ENCODE peak calls at places on chromosome 1, in four cellular contexts. F is BE2C, C is PC-9, R is mammary epithelial cell. P is an unnamed sample.

GRCh38 chr1:246602194-246602593 is 35.9 kb downstream of the CNST start:
- DNase-seq in F (peak), C (no peak), R (no peak), P (no peak)

GRCh38 chr1:29688477-29689365 is 452.4 kb downstream of the PTPRU start:
- DNase-seq in F (no peak), C (no peak), R (peak), P (no peak)

GRCh38 chr1:115429242-115429641 is 91.2 kb upstream of the NGF start:
- DNase-seq in F (no peak), C (no peak), R (peak), P (no peak)

GRCh38 chr1:169105434-169106094 is 926 bp upstream of the ATP1B1 start:
- DNase-seq in F (peak), C (peak), R (peak), P (no peak)

GRCh38 chr1:111223126-111223443 is 4.4 kb upstream of the CHI3L2 start:
- DNase-seq in F (no peak), C (no peak), R (no peak), P (no peak)

GRCh38 chr1:113802367-113803007 is 9.8 kb downstream of the RSBN1 start:
- DNase-seq in F (no peak), C (no peak), R (no peak), P (no peak)

GRCh38 chr1:223479261-223479660 is 86.0 kb downstream of the CCDC185 start:
- DNase-seq in F (no peak), C (no peak), R (no peak), P (no peak)

GRCh38 chr1:93980320-93980744 is 71.1 kb upstream of the GCLM start:
- DNase-seq in F (peak), C (no peak), R (no peak), P (no peak)

GRCh38 chr1:118563969-118564951 is 379.2 kb upstream of the SPAG17 start:
- DNase-seq in F (no peak), C (no peak), R (no peak), P (no peak)

GRCh38 chr1:44531785-44532566 is 126.9 kb downstream of the RNF220 start:
- DNase-seq in F (peak), C (peak), R (peak), P (no peak)

GRCh38 chr1:44536357-44536756 is 131.3 kb downstream of the RNF220 start:
- DNase-seq in F (no peak), C (no peak), R (no peak), P (no peak)

GRCh38 chr1:44532567-44532944 is 127.5 kb downstream of the RNF220 start:
- DNase-seq in F (no peak), C (no peak), R (no peak), P (no peak)

GRCh38 chr1:44537538-44537937 is 132.5 kb downstream of the RNF220 start:
- DNase-seq in F (no peak), C (no peak), R (no peak), P (no peak)

GRCh38 chr1:44534771-44535170 is 129.7 kb downstream of the RNF220 start:
- DNase-seq in F (no peak), C (no peak), R (no peak), P (no peak)
- TF ChIP-seq CTCF in F (no peak), C (no peak), R (no peak), P (no peak)

GRCh38 chr1:6141601-6142000 is 38.5 kb downstream of the CHD5 start:
- DNase-seq in F (no peak), C (no peak), R (peak), P (no peak)
- TF ChIP-seq CTCF in F (peak), C (no peak), R (no peak), P (peak)

GRCh38 chr1:179761296-179761695 is 18.2 kb downstream of the FAM163A start:
- DNase-seq in F (peak), C (no peak), R (no peak), P (no peak)

GRCh38 chr1:179760521-179760920 is 17.4 kb downstream of the FAM163A start:
- DNase-seq in F (no peak), C (no peak), R (no peak), P (no peak)

GRCh38 chr1:179762241-179762640 is 19.1 kb downstream of the FAM163A start:
- DNase-seq in F (no peak), C (no peak), R (no peak), P (no peak)

GRCh38 chr1:179754031-179754624 is 11.0 kb downstream of the FAM163A start:
- DNase-seq in F (no peak), C (no peak), R (peak), P (no peak)

DNA sequence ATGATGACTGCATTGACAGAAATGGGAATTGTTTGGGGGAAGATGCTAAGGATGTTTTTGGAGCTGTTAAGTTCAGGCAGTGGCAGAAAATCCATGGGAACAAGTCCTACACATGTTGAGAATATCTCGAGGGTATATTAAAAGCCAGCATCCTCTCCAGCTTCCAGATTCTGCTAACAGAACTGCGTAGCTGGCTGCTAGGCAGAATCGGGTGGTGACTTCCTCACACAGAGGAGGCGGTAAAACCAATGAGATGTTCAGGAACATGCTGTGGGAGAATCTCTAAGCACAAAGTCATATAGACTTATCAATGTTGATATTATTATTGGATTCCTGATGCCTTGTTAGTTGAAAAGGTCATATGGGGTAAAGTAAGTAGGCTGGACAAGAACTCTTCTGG is 14.9 kb downstream of the FAM163A start:
- DNase-seq in F (no peak), C (no peak), R (no peak), P (no peak)
- TF ChIP-seq CTCF in F (no peak), C (no peak), R (no peak), P (no peak)

DNA sequence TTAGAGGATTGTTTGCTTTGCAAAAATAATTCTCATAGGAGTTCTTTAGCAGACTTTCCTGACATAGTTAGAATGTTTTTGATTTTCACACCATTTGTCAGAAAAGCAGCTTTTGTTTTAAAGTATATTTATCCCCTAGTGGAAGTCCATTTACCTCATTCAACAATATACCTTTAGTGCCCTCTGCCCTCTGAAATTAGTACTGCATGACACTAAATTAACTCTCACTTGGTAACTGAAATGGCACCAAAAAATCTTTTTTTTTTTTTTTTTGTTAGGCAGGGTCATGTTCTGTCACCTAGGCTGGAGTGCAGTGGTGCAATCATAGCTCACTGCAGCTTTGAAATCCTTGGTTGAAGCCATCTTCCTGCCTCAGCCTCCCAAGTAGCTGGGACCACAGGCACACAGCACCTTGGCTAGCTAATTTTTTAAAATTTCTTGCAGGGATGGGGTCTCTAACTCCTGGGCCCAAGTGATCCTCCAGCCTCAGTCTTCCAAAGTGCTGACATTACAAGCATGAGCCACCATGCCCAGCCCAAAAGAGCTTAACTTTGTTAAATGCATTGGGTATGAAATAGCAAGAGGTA is 13.6 kb downstream of the LRRC42 start:
- DNase-seq in F (no peak), C (no peak), R (peak), P (no peak)
- TF ChIP-seq CTCF in F (peak), C (peak), R (peak), P (peak)